ENCODE peak calls at places on chromosomes 2 and 18, in four cellular contexts. R is CD8-positive, alpha-beta T cell; B is GM04504; L is activated gamma-delta T cell treated with anti-CD3 and anti-CD28 coated beads, Interleukin-2, amount 50 U/mL, for 16 hours. G is an unnamed sample.

GRCh38 chr2:131037398-131038257 is 55.6 kb downstream of the FAM168B start:
- DNase-seq in R (no peak), B (no peak), L (no peak), G (no peak)

GRCh38 chr2:128642801-128643200 is 324.1 kb upstream of the HS6ST1 start:
- DNase-seq in R (no peak), B (no peak), L (no peak), G (no peak)

GRCh38 chr18:49613741-49614151 is 51.9 kb downstream of the LIPG start:
- DNase-seq in R (no peak), B (no peak), L (no peak), G (no peak)

GRCh38 chr2:234249873-234250272 is 199.4 kb downstream of the SPP2 start:
- DNase-seq in R (no peak), B (peak), L (no peak), G (no peak)

GRCh38 chr2:101500175-101500574 is 25.3 kb upstream of the RFX8 start:
- DNase-seq in R (no peak), B (no peak), L (no peak), G (no peak)

GRCh38 chr2:143254108-143254507 is 124.9 kb downstream of the ARHGAP15 start:
- DNase-seq in R (no peak), B (no peak), L (peak), G (peak)

GRCh38 chr2:38233231-38233983 is 143.7 kb downstream of the ATL2 start:
- DNase-seq in R (no peak), B (peak), L (no peak), G (no peak)

GRCh38 chr2:234678721-234679120 is 181.8 kb upstream of the ARL4C start:
- DNase-seq in R (no peak), B (peak), L (no peak), G (no peak)

GRCh38 chr2:135586148-135586547 is 54.9 kb downstream of the R3HDM1 start:
- DNase-seq in R (no peak), B (no peak), L (no peak), G (no peak)

GRCh38 chr18:46946656-46947282 is 29.4 kb downstream of the KATNAL2 start:
- DNase-seq in R (peak), B (no peak), L (no peak), G (peak)

GRCh38 chr2:227515742-227516141 is 43.8 kb downstream of the AGFG1 start:
- DNase-seq in R (no peak), B (no peak), L (no peak), G (no peak)

GRCh38 chr2:190267302-190267701 is 52.3 kb downstream of the HIBCH start:
- DNase-seq in R (no peak), B (peak), L (no peak), G (no peak)

GRCh38 chr2:70939001-70939846 is 3.5 kb downstream of the ATP6V1B1 start:
- DNase-seq in R (no peak), B (no peak), L (no peak), G (no peak)

GRCh38 chr2:11688222-11689069 is 18.5 kb upstream of the NTSR2 start:
- DNase-seq in R (peak), B (no peak), L (peak), G (peak)

GRCh38 chr2:57728691-57729090 is 317.9 kb upstream of the VRK2 start:
- DNase-seq in R (no peak), B (no peak), L (no peak), G (no peak)

GRCh38 chr2:219448776-219449476 is 14.3 kb downstream of the SPEG start:
- DNase-seq in R (peak), B (no peak), L (no peak), G (no peak)

GRCh38 chr2:199228887-199229819 is 228.6 kb downstream of the SATB2 start:
- DNase-seq in R (no peak), B (peak), L (no peak), G (no peak)

GRCh38 chr2:47046271-47046670 is 108.8 kb downstream of the STPG4 start:
- DNase-seq in R (no peak), B (no peak), L (no peak), G (no peak)

GRCh38 chr18:76232813-76233212 is 262.2 kb downstream of the ZNF516 start:
- DNase-seq in R (no peak), B (no peak), L (no peak), G (no peak)

GRCh38 chr2:128315122-128315828 is 3.4 kb downstream of the HS6ST1 start:
- DNase-seq in R (no peak), B (no peak), L (no peak), G (no peak)

GRCh38 chr2:12399244-12399643 is 317.5 kb upstream of the TRIB2 start:
- DNase-seq in R (no peak), B (no peak), L (no peak), G (no peak)